ENCODE peak calls at places on chromosomes 5 and 9, in eight cellular contexts. O is activated CD8-positive, alpha-beta memory T cell treated with anti-CD3 and anti-CD28 coated beads, Interleukin-2, amount 10 ng/mL, durations not matched to agents 7 days and 5 days; N is NCI-H460; M is substantia nigra; C is NCI-H748 treated with DMSO at 0.1 percent for 48 hours; B is LHCN-M2; K is spleen; V is RWPE1. P is an unnamed sample.

GRCh38 chr5:181217111-181217804 is 5.8 kb upstream of the TRIM41 start:
- DNase-seq in O (peak), N (peak), M (no peak), C (no peak), B (no peak), K (peak), V (peak), P (peak)

GRCh38 chr9:76414656-76415055 is 20.4 kb upstream of the RFK start:
- DNase-seq in O (peak), N (no peak), M (no peak), C (no peak), B (no peak), K (no peak), V (no peak), P (no peak)

GRCh38 chr9:94945191-94946144 is 219.0 kb downstream of the AOPEP start:
- DNase-seq in O (no peak), N (no peak), M (no peak), C (no peak), B (peak), K (no peak), V (peak), P (no peak)

GRCh38 chr5:14667770-14668169 is 3.3 kb downstream of the OTULIN start:
- DNase-seq in O (no peak), N (no peak), M (no peak), C (no peak), B (no peak), K (no peak), V (no peak), P (no peak)

GRCh38 chr5:133130387-133131118 is 78.7 kb downstream of the HSPA4 start:
- DNase-seq in O (no peak), N (no peak), M (no peak), C (no peak), B (no peak), K (no peak), V (peak), P (no peak)

GRCh38 chr5:138568061-138568824 is 7.0 kb downstream of the HSPA9 start:
- DNase-seq in O (no peak), N (no peak), M (no peak), C (no peak), B (peak), K (no peak), V (no peak), P (no peak)

GRCh38 chr5:108686676-108687075 is 61.0 kb upstream of the FER start:
- DNase-seq in O (no peak), N (no peak), M (no peak), C (no peak), B (no peak), K (no peak), V (no peak), P (no peak)

GRCh38 chr5:154002093-154002492 is 36.6 kb downstream of the FAM114A2 start:
- DNase-seq in O (no peak), N (no peak), M (no peak), C (no peak), B (peak), K (no peak), V (no peak), P (no peak)